ENCODE peak calls at places on chromosomes 2 and 18, in seven cellular contexts. K is MM.1S, W is astrocyte, B is endothelial cell of umbilical vein, J is H1, F is PC-9, A is neural progenitor cell. T is an unnamed sample.

GRCh38 chr2:144304127-144304665 is 215.7 kb downstream of the ZEB2 start:
- DNase-seq in W (no peak), A (no peak), F (no peak), J (no peak), K (no peak), B (no peak), T (no peak)

GRCh38 chr2:240397924-240398611 is 37.4 kb upstream of the GPC1 start:
- DNase-seq in J (no peak), W (no peak), F (no peak), A (no peak), K (no peak), B (no peak), T (no peak)

GRCh38 chr2:133171396-133172004 is 396.8 kb downstream of the NCKAP5 start:
- DNase-seq in F (no peak), B (peak; percentile 79), K (peak; percentile 68), W (peak; percentile 42), A (peak; percentile 70), J (no peak), T (no peak)

GRCh38 chr2:64623232-64623879 is 30.4 kb downstream of the SERTAD2 start:
- DNase-seq in W (no peak), K (no peak), A (no peak), B (no peak), F (no peak), J (no peak), T (no peak)

GRCh38 chr2:129752686-129753085 is 226.8 kb upstream of the RAB6C start:
- DNase-seq in J (no peak), W (no peak), F (no peak), K (no peak), A (no peak), B (no peak), T (no peak)

GRCh38 chr2:26605969-26606846 is 35.0 kb downstream of the CIB4 start:
- DNase-seq in K (no peak), B (no peak), W (no peak), F (no peak), A (no peak), J (peak; percentile 45), T (no peak)

GRCh38 chr2:24351981-24352380 is 8.4 kb downstream of the ITSN2 start:
- DNase-seq in F (no peak), J (no peak), K (no peak), B (no peak), A (no peak), W (no peak), T (no peak)

GRCh38 chr18:40413160-40413559 is 1541.9 kb upstream of the PIK3C3 start:
- DNase-seq in W (peak; percentile 14), K (no peak), J (peak; percentile 50), A (peak; percentile 76), F (no peak), B (peak; percentile 69), T (no peak)

GRCh38 chr18:56869189-56869777 is 218.1 kb downstream of the WDR7 start:
- DNase-seq in J (no peak), B (peak; percentile 64), A (peak; percentile 51), W (peak; percentile 35), K (peak; percentile 73), F (peak; percentile 56), T (peak; percentile 30)

GRCh38 chr2:206867006-206867405 is 72.3 kb upstream of the CPO start:
- DNase-seq in F (no peak), W (no peak), B (no peak), A (no peak), K (no peak), J (no peak), T (no peak)

GRCh38 chr18:44342167-44342566 is 338.5 kb upstream of the SETBP1 start:
- DNase-seq in K (no peak), J (no peak), W (peak; percentile 3), F (peak; percentile 83), A (no peak), B (no peak), T (no peak)

GRCh38 chr2:2827237-2827636 is 496.2 kb upstream of the MYT1L start:
- DNase-seq in B (no peak), J (peak; percentile 17), F (no peak), W (no peak), K (no peak), A (no peak), T (no peak)

GRCh38 chr2:98459776-98460175 is 15.1 kb downstream of the INPP4A start:
- DNase-seq in W (no peak), B (no peak), K (peak; percentile 92), J (no peak), A (no peak), F (peak; percentile 89), T (no peak)

GRCh38 chr2:105100064-105100840 is 62.4 kb downstream of the MRPS9 start:
- DNase-seq in F (no peak), K (peak; percentile 85), J (no peak), A (no peak), W (no peak), B (no peak), T (no peak)

DNA sequence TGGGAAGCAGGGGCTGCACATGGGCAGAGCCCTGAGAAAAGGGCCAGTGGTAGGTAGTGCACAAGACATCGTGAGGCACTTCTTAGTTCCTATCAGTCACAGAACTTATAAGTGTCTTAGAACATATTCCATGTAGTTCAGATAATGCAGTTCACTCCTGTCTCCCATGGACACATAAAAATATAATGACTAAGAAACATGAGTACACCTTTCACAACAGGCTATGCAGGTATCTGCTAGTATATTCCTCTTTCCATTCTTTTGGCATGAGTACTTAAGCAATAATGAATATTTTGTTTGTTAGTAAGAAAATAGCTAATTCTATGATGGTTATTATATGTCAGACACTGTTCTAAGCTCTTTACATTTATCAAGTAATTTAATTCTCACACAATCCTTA is 808.4 kb downstream of the BCL11A start:
- DNase-seq in B (no peak), W (no peak), A (no peak), F (no peak), J (no peak), K (no peak), T (no peak)
- TF ChIP-seq EZH2 in B (no peak), W (no peak), A (no peak), F (no peak), J (no peak), K (no peak), T (no peak)

DNA sequence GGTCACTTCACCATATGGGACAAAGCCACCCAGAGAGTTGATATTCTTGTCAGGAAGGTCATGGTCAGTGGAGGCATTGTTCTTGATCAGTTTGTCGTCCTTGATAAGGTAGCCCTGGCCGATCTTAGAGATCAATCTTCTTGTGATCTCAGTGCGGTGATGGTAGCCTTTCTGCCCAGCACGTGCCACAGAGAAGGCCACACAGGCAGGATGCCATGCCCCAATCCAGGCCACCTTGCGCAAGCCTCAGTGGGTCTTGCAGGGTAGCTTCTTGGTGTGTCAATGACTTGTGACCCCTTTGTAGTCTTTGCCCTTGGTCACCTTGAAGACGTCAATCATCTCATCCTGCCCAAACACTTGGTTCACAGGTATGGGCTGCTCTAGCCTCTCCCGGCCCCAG is 143.9 kb upstream of the ASB18 start:
- DNase-seq in K (no peak), F (no peak), B (no peak), J (no peak), W (no peak), A (no peak), T (no peak)
- TF ChIP-seq CTCF in K (no peak), F (no peak), B (no peak), J (no peak), W (no peak), A (no peak), T (no peak)

GRCh38 chr18:28409811-28410210 is 232.9 kb upstream of the CDH2 start:
- DNase-seq in B (no peak), A (no peak), F (no peak), J (no peak), K (no peak), W (peak; percentile 50), T (no peak)
- H3K4me3 ChIP-seq in B (no peak overlapping the region), A (no peak overlapping the region), F (no peak overlapping the region), J (no peak overlapping the region), K (no peak overlapping the region), W (no peak overlapping the region), T (no peak overlapping the region)

GRCh38 chr2:222291485-222291841 is 7.3 kb downstream of the PAX3 start:
- DNase-seq in J (no peak), A (no peak), B (no peak), F (no peak), K (no peak), W (no peak), T (no peak)

GRCh38 chr2:222289280-222290250 is 9.2 kb downstream of the PAX3 start:
- DNase-seq in K (no peak), B (no peak), A (no peak), W (no peak), F (no peak), J (no peak), T (no peak)

GRCh38 chr2:222290371-222290690 is 8.5 kb downstream of the PAX3 start:
- DNase-seq in A (no peak), W (no peak), F (no peak), J (no peak), K (no peak), B (no peak), T (no peak)

GRCh38 chr2:222292113-222292737 is 6.6 kb downstream of the PAX3 start:
- DNase-seq in B (no peak), A (peak; percentile 49), F (no peak), J (no peak), K (no peak), W (no peak), T (no peak)

DNA sequence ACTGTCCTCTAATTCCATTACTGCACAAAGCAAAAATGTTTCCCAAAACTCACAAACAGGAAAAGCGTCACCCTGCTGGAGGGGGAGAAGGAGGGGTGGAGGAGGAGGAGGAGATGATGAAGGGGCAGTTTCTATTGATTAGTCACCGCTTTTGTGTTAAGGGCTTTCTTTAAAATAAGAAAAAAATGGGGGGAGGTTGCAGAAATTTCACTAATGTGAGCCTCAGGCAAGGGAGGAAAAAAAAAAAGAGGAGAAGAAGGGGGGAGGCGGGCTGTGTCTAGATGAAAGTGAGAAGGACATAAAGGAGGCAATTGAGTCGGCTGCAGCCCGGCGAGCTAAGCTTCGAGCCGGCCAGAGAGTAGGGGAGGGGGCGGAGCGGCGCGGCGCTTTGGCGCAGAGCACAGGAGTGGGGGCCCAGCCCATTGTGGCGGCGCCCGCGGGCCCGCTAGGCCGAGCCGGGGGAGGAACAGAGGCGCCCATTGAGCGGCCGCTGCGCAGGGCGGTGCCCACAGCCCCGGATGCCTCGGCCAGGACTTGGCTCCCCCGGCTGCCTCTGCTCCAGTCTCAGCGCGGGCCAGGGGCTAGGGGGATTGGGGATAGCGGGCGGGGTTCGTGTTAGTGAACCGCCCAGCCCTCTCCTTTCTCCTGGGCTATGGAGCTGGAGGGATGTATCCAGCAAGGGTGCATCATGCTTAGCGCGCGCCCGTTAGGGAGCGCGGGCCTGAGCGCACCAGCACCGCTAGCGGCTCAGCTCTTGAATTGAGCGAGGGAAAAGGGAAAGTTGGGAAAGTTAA is 7.9 kb downstream of the PAX3 start:
- DNase-seq in J (peak; percentile 86), K (no peak), A (peak; percentile 95), W (peak; percentile 82), F (no peak), B (no peak), T (no peak)
- TF ChIP-seq EZH2 in J (peak; percentile 20), K (no peak), A (peak; percentile 60), W (peak; percentile 68), F (no peak), B (peak; percentile 84), T (peak; percentile 11)

DNA sequence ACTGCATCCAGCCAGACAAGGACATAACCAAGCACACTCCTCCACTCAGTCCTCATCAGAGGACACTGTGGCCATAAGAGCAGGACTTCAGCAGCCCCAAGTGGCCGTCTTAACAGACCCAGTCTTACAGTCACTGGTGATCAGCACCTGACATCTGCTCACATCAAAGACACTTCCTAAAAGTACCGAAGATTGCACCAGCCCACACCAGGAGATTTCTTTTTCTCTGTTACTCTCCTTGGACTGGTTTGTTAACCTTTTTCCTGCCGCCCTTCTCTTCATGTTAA is 44.1 kb downstream of the MRPS5 start:
- DNase-seq in F (peak; percentile 56), K (no peak), A (peak; percentile 15), W (no peak), B (no peak), J (no peak), T (no peak)
- TF ChIP-seq CTCF in F (no peak), K (no peak), A (no peak), W (no peak), B (no peak), J (no peak), T (no peak)

GRCh38 chr2:173989886-173990744 is 24.9 kb upstream of the SP3 start:
- DNase-seq in W (no peak), B (no peak), A (no peak), K (peak; percentile 69), J (no peak), F (no peak), T (no peak)
- H3K4me3 ChIP-seq in W (no peak overlapping the region), B (no peak overlapping the region), A (no peak overlapping the region), K (peak overlapping the region; percentile 14), J (no peak overlapping the region), F (no peak overlapping the region), T (no peak overlapping the region)